ENCODE peak calls at places on chromosomes 6 and 20, in four cellular contexts. I is fibroblast of lung, J is IMR-90, Y is A549. U is an unnamed sample. For H3K4me1, the result is how much of the 10 kb centered on the place peaks cover.

GRCh38 chr6:32941412-32941784 is 570 bp upstream of the HLA-DMB start:
- DNase-seq in I (no peak), J (no peak), Y (no peak), U (no peak)

GRCh38 chr6:1760876-1761275 is 151.2 kb downstream of the FOXC1 start:
- DNase-seq in I (no peak), J (no peak), Y (no peak), U (no peak)

GRCh38 chr6:30013296-30013922 is 47.7 kb upstream of the POLR1H start:
- DNase-seq in I (no peak), J (no peak), Y (peak), U (no peak)

GRCh38 chr6:159609813-159610212 is 83.2 kb downstream of the SOD2 start:
- DNase-seq in I (no peak), J (no peak), Y (no peak), U (no peak)

GRCh38 chr20:33790571-33790970 is 20.6 kb upstream of the CHMP4B start:
- DNase-seq in I (no peak), J (no peak), Y (no peak), U (peak)

GRCh38 chr6:25012657-25013056 is 76.9 kb upstream of the RIPOR2 start:
- DNase-seq in I (peak), J (peak), Y (no peak), U (no peak)

GRCh38 chr20:7348253-7348652 is 580.8 kb downstream of the BMP2 start:
- DNase-seq in I (no peak), J (no peak), Y (no peak), U (no peak)

GRCh38 chr6:125104425-125104824 is 49.1 kb upstream of the TPD52L1 start:
- DNase-seq in I (peak), J (peak), Y (no peak), U (peak)

GRCh38 chr6:1729133-1729751 is 119.5 kb downstream of the FOXC1 start:
- DNase-seq in I (peak), J (no peak), Y (no peak), U (no peak)

GRCh38 chr6:120303527-120303926 is 954.0 kb upstream of the MAN1A1 start:
- DNase-seq in I (no peak), J (no peak), Y (no peak), U (no peak)

GRCh38 chr20:57088436-57088835 is 178.0 kb downstream of the BMP7 start:
- DNase-seq in I (no peak), J (no peak), Y (no peak), U (no peak)

GRCh38 chr6:118581489-118581959 is 33.4 kb downstream of the PLN start:
- DNase-seq in I (peak), J (peak), Y (no peak), U (no peak)

GRCh38 chr20:16007978-16008377 is 565.3 kb downstream of the KIF16B start:
- DNase-seq in I (peak), J (no peak), Y (no peak), U (no peak)

GRCh38 chr6:151633517-151634335 is 139.9 kb downstream of the CCDC170 start:
- DNase-seq in I (no peak), J (no peak), Y (no peak), U (no peak)

GRCh38 chr6:151716446-151717047 is 90.9 kb upstream of the ESR1 start:
- DNase-seq in I (no peak), J (no peak), Y (no peak), U (no peak)

GRCh38 chr6:143950874-143951273 is 57.2 kb downstream of the PLAGL1 start:
- DNase-seq in I (no peak), J (no peak), Y (no peak), U (no peak)

GRCh38 chr6:50249493-50249892 is 199.8 kb upstream of the DEFB112 start:
- DNase-seq in I (peak), J (peak), Y (no peak), U (no peak)

GRCh38 chr20:15895126-15895525 is 678.1 kb downstream of the KIF16B start:
- DNase-seq in I (no peak), J (no peak), Y (no peak), U (no peak)

GRCh38 chr6:100925756-100926155 is 44.6 kb upstream of the ASCC3 start:
- DNase-seq in I (no peak), J (no peak), Y (no peak), U (no peak)

GRCh38 chr6:166388605-166389004 is 5.9 kb upstream of the MPC1 start:
- DNase-seq in I (no peak), J (no peak), Y (no peak), U (no peak)

GRCh38 chr20:4951299-4951698 is 50.0 kb downstream of the SLC23A2 start:
- DNase-seq in I (peak), J (peak), Y (peak), U (peak)

GRCh38 chr20:59095140-59095539 is 52.6 kb upstream of the PRELID3B start:
- DNase-seq in I (no peak), J (no peak), Y (no peak), U (no peak)

GRCh38 chr20:32514760-32515159 is 70.4 kb downstream of the NOL4L start:
- DNase-seq in I (no peak), J (no peak), Y (no peak), U (no peak)

GRCh38 chr6:27582928-27583725 is 110.2 kb upstream of the ZNF184 start:
- DNase-seq in I (peak), J (peak), Y (no peak), U (peak)

DNA sequence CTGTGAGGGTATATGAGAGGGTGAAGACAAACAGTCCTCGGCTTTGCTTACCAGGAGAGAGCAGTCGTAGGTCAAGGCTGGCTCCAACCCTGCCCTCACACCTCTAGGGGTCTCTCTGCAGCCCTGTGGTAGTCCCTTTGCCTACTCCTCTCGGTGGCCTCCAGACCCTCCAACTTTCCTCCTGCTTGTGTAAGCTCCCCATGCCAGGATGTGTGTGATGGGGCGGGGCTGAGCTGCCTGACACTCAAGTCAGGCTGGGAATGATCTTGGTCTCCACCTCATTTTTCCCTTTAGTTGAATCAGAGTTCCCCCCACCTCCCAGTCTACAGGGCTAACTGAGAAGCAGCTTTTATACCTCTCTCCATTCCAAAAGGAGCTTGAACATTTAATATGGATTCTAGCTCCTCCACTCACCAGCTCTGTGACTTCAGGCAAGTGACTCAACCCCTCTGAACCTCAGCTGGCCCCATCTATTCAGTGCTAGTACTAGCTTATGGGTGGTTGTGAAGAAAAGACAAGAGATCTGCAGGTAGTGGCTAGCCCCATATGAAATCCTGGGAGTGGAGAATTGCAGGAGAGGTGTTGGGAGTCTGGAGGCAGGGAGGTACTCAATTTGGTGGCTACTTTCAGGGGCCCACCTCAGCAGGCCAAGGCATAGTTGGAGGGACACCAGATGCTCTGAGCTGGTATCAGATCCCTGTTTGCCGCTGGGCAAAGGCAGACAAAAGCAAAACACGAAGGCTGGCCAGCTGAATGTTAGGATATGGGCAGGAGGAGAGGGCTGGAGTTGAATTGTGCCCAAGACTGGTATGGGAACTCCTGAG is 971 bp downstream of the SLC29A1 start:
- DNase-seq in I (peak), J (peak), Y (peak), U (peak)
- H3K4me1 ChIP-seq in I (under half), J (under half), Y (half or more), U (under half)

DNA sequence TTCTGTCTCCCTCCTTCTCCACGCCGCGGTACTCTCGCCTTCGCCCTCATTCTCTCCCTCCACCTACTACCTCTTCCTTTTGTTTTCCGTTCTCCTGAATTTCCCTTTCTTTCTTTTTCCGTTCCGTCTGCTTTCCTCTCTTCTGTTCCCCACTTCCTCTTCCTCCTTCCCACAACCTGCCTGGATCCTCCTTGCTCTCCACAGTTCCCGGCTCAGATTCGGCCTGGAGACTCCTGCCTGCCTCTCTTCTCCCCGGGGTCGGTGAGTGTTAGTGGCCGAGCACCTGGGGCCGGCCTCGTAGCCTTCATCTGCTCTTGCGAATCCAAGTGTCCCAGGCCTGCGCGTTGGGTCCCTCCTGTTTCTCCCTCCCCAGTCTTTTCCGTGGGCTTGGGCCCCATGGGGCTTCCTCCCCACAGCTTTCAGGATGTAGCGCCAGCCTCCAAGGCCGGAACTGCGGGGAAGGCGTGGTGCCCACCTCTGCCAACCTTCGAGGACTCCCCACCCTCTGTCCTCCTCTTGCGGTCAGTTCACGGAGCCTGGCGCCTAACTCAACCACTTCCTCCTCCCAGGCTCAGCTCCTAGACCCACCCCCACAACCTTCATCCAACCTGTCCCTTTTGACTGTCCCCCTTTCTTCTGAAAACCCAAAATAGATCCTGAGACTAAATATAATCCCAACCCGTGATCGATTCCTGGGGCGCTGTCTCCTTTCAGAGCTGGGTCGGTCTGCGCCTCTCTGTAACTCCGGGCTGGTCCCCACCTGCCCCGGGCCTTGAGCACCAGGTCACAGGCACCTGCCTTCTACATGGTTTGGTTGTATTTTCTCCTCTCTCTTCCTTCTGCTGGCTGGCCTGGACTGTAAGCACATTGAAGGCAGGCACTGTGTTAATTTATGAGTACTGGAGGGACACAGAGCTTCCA is 6.8 kb downstream of the NRN1 start:
- DNase-seq in I (no peak), J (no peak), Y (no peak), U (peak)
- H3K4me2 ChIP-seq in I (no peak), J (no peak), Y (peak), U (peak)

GRCh38 chr6:6697620-6698019 is 109.1 kb downstream of the LY86 start:
- DNase-seq in I (no peak), J (no peak), Y (no peak), U (no peak)
- H3K4me1 ChIP-seq in I (under half), J (under half), Y (under half), U (under half)

GRCh38 chr6:304833-305370 is 12.6 kb downstream of the DUSP22 start:
- DNase-seq in I (no peak), J (no peak), Y (no peak), U (no peak)
- H3K4me2 ChIP-seq in I (no peak), J (no peak), Y (no peak), U (no peak)

GRCh38 chr6:109383438-109383940 is 1.2 kb upstream of the CD164 start:
- DNase-seq in I (no peak), J (no peak), Y (no peak), U (no peak)
- H3K4me1 ChIP-seq in I (under half), J (under half), Y (under half), U (under half)

DNA sequence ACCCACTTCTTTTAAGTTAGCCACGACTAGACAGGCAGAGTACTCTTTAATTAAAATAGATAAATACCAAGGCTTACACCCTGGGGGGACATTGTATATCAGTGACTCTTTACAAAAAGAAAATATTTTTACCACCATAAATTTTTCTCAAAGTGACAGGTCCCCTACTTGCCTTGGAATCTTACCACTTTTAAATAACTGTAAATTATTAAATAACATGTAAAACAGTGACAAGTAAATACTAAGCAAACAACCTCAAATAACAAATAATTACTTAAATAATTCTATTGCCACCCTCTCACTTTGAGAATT is 116.3 kb downstream of the OGFRL1 start:
- DNase-seq in I (no peak), J (no peak), Y (no peak), U (no peak)
- H3K4me2 ChIP-seq in I (peak), J (no peak), Y (peak), U (peak)

U was measured in osteoblast.